ENCODE peak calls at places on chromosomes 2 and 18, in seven cellular contexts. N is lower leg skin, U is hepatocyte, G is testis, W is adrenal gland, K is HCT116, T is Karpas-422. H is an unnamed sample.

GRCh38 chr2:236133410-236134012 is 34.7 kb downstream of the GBX2 start:
- DNase-seq in N (no peak), U (no peak), G (no peak), W (no peak), K (no peak), T (no peak), H (no peak)

GRCh38 chr2:100513650-100514049 is 43.4 kb downstream of the NMS start:
- DNase-seq in N (no peak), U (no peak), G (no peak), W (no peak), K (no peak), T (peak; percentile 71), H (no peak)

GRCh38 chr2:164882276-164882675 is 40.7 kb upstream of the COBLL1 start:
- DNase-seq in N (no peak), U (no peak), G (peak; percentile 71), W (no peak), K (no peak), T (no peak), H (no peak)

GRCh38 chr2:120641366-120641771 is 94.3 kb upstream of the GLI2 start:
- DNase-seq in N (peak; percentile 50), U (no peak), G (no peak), W (peak; percentile 43), K (no peak), T (no peak), H (no peak)

GRCh38 chr2:120982598-120982997 is 246.9 kb downstream of the GLI2 start:
- DNase-seq in N (no peak), U (no peak), G (no peak), W (no peak), K (no peak), T (no peak), H (no peak)

GRCh38 chr2:48249631-48250473 is 280.1 kb upstream of the STON1 start:
- DNase-seq in N (no peak), U (peak; percentile 61), G (no peak), W (no peak), K (no peak), T (no peak), H (no peak)

GRCh38 chr18:79575891-79576685 is 103.5 kb upstream of the CTDP1 start:
- DNase-seq in N (peak; percentile 86), U (peak; percentile 73), G (peak; percentile 51), W (peak; percentile 50), K (no peak), T (no peak), H (peak; percentile 62)

GRCh38 chr18:7813131-7813530 is 246.0 kb downstream of the PTPRM start:
- DNase-seq in N (no peak), U (no peak), G (no peak), W (no peak), K (no peak), T (no peak), H (no peak)

GRCh38 chr2:190678444-190679162 is 29.7 kb downstream of the NAB1 start:
- DNase-seq in N (no peak), U (no peak), G (peak; percentile 26), W (no peak), K (no peak), T (no peak), H (no peak)
- H3K4me3 ChIP-seq in N (no peak overlapping the region), U (no peak overlapping the region), G (no peak overlapping the region), W (no peak overlapping the region), K (no peak overlapping the region), T (no peak overlapping the region), H (no peak overlapping the region)

GRCh38 chr18:63284861-63285260 is 34.7 kb downstream of the BCL2 start:
- DNase-seq in N (no peak), U (no peak), G (peak; percentile 28), W (no peak), K (no peak), T (peak; percentile 78), H (no peak)
- H3K4me3 ChIP-seq in N (no peak overlapping the region), U (no peak overlapping the region), G (no peak overlapping the region), W (no peak overlapping the region), K (no peak overlapping the region), T (peak overlapping the region; percentile 55), H (no peak overlapping the region)

DNA sequence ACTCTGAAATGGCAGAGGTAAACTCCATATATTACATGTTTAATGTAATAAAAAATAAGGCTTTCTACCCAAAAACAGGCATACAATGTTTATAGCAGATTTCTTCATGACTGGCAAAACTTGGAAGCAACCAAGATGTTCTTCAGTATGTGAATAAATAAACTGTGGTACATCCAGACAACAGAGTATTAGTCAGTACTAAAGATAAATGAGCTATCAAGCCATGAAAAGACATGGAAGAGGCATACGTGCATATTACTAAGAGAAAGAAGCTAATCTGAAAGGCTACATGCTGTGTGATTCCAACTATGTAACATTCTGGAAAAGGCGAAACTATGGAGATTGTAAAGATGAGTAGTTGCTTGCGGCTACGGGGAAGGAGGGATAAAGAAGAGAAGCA is 97.4 kb downstream of the OSR1 start:
- DNase-seq in N (no peak), U (no peak), G (no peak), W (no peak), K (no peak), T (no peak), H (no peak)
- H3K4me3 ChIP-seq in N (no peak overlapping the region), U (no peak overlapping the region), G (no peak overlapping the region), W (no peak overlapping the region), K (no peak overlapping the region), T (no peak overlapping the region), H (no peak overlapping the region)

GRCh38 chr2:181892795-181893435 is 1.4 kb downstream of the ITPRID2 start:
- DNase-seq in N (no peak), U (no peak), G (no peak), W (no peak), K (peak; percentile 38), T (no peak), H (no peak)
- H3K4me3 ChIP-seq in N (peak overlapping the region; percentile 96), U (peak overlapping the region; percentile 84), G (peak overlapping the region; percentile 95), W (peak overlapping the region; percentile 90), K (peak overlapping the region; percentile 81), T (peak overlapping the region; percentile 81), H (peak overlapping the region; percentile 72)

GRCh38 chr2:175002547-175003274 is 2.5 kb downstream of the CHN1 start:
- DNase-seq in N (no peak), U (no peak), G (no peak), W (no peak), K (no peak), T (no peak), H (no peak)
- H3K4me3 ChIP-seq in N (no peak overlapping the region), U (no peak overlapping the region), G (no peak overlapping the region), W (no peak overlapping the region), K (no peak overlapping the region), T (no peak overlapping the region), H (no peak overlapping the region)

GRCh38 chr2:76745605-76746004 is 776.6 kb downstream of the LRRTM4 start:
- DNase-seq in N (no peak), U (no peak), G (no peak), W (no peak), K (no peak), T (no peak), H (no peak)
- H3K4me3 ChIP-seq in N (no peak overlapping the region), U (no peak overlapping the region), G (no peak overlapping the region), W (no peak overlapping the region), K (no peak overlapping the region), T (no peak overlapping the region), H (no peak overlapping the region)

GRCh38 chr2:36708119-36708741 is 11.7 kb downstream of the VIT start:
- DNase-seq in N (peak; percentile 85), U (no peak), G (peak; percentile 28), W (no peak), K (peak; percentile 4), T (no peak), H (no peak)
- H3K4me3 ChIP-seq in N (no peak overlapping the region), U (no peak overlapping the region), G (no peak overlapping the region), W (no peak overlapping the region), K (no peak overlapping the region), T (no peak overlapping the region), H (no peak overlapping the region)

DNA sequence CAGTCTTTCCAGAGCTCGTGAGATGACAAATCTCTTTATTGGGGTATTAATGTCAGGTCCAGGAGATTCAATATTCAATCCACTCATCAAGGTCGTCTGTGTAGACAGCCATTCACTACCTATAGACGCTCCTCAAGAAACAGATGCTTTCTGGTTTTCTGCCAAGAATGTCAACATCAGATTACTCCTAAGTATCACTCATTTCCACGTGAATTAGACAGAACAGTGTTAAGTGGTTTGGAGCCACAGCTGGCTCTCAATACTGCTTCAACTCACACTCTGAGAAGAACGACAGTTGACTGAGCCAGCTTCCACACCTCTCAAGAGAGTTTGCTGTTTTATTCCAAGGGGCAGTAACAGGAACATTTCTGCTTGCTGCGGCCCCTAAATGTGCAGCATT is 113.5 kb upstream of the NEDD4L start:
- DNase-seq in N (no peak), U (no peak), G (no peak), W (no peak), K (no peak), T (no peak), H (no peak)
- H3K4me3 ChIP-seq in N (no peak overlapping the region), U (no peak overlapping the region), G (no peak overlapping the region), W (no peak overlapping the region), K (no peak overlapping the region), T (no peak overlapping the region), H (no peak overlapping the region)

DNA sequence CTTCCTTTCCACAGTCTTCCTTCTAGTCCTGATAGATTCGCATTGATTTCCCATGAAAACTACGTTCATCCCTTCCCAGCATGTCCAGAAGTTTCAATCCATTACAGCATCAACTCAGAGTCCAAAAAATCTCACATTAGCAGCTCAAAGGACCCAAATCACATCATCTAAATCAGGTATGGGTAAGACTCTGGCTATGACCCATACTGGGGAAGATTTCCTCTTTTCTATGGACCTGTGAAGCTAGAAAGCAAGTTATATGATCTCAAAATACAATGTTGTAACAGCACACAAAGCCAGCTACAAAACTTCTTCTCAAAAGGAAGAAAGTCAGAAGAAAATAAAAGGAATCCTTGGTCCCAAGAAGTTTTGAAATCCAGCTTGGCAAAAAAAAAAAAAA is 5.7 kb upstream of the DCC start:
- DNase-seq in N (no peak), U (no peak), G (no peak), W (no peak), K (no peak), T (no peak), H (no peak)
- H3K4me3 ChIP-seq in N (no peak overlapping the region), U (no peak overlapping the region), G (no peak overlapping the region), W (no peak overlapping the region), K (no peak overlapping the region), T (no peak overlapping the region), H (no peak overlapping the region)

DNA sequence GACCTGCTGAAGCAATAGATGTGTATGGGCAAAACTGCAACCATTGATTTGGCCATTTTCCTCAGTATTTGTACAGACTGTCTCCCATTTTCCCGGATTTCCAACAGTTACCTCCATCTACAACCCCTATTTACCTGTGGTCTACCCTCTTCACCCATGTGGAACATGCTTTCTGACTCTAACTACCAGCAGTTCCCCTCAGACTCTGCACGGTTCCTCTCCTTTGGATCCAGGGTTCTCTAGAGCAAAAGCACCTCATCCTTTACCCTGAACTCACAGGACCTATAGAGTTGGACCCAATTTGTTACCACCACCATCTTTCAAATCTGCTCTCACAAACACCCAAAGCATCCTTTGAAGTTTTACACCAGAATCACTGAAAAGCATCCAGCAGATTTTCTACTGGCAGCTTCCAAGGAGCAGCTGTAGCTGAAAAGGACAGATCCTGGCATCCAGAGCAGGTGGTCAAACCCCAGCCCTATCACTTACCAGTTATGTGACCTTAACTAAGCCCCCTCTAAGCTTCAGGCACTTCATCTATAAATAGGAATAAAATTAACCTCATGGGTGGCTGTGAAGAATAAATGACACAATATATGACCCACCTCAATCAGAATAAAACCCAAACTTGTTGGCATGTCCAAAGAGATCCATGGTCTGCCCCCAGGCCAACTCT is 15.3 kb downstream of the CYTIP start:
- DNase-seq in N (no peak), U (no peak), G (no peak), W (no peak), K (no peak), T (no peak), H (no peak)
- H3K4me3 ChIP-seq in N (no peak overlapping the region), U (no peak overlapping the region), G (no peak overlapping the region), W (no peak overlapping the region), K (no peak overlapping the region), T (no peak overlapping the region), H (no peak overlapping the region)

H was measured in uterus.